ENCODE peak calls at places on chromosomes 3 and 15, in nine cellular contexts. J, R, T, H, G, O, S, D and E are unnamed samples.

GRCh38 chr3:155281892-155282291 is 11.6 kb downstream of the STRIT1 start:
- DNase-seq in J (no peak), R (no peak), T (no peak), H (peak; percentile 18), G (no peak), O (peak; percentile 63), S (no peak), D (no peak), E (no peak)

GRCh38 chr3:146256851-146257486 is 6.1 kb upstream of the PLSCR4 start:
- DNase-seq in J (no peak), R (no peak), T (peak; percentile 56), H (peak; percentile 34), G (no peak), O (peak; percentile 55), S (peak; percentile 19), D (peak; percentile 56), E (no peak)

GRCh38 chr15:48643776-48644497 is 1.6 kb downstream of the FBN1 start:
- DNase-seq in J (no peak), R (no peak), T (no peak), H (peak; percentile 42), G (no peak), O (no peak), S (no peak), D (no peak), E (no peak)

GRCh38 chr15:89575656-89576416 is 567 bp downstream of the TICRR start:
- DNase-seq in J (no peak), R (no peak), T (peak; percentile 82), H (peak; percentile 32), G (no peak), O (no peak), S (peak; percentile 28), D (peak; percentile 47), E (no peak)

GRCh38 chr15:79310612-79310984 is 314 bp upstream of the TMED3 start:
- DNase-seq in J (no peak), R (no peak), T (no peak), H (peak; percentile 27), G (no peak), O (peak; percentile 12), S (peak; percentile 13), D (no peak), E (no peak)

GRCh38 chr15:42691308-42691707 is 45.6 kb downstream of the CDAN1 start:
- DNase-seq in J (no peak), R (no peak), T (no peak), H (no peak), G (no peak), O (no peak), S (no peak), D (no peak), E (no peak)

GRCh38 chr3:38001456-38002081 is 11.0 kb downstream of the VILL start:
- DNase-seq in J (no peak), R (no peak), T (peak; percentile 88), H (no peak), G (no peak), O (no peak), S (peak; percentile 46), D (peak; percentile 74), E (no peak)

GRCh38 chr3:172323894-172324590 is 124.2 kb downstream of the GHSR start:
- DNase-seq in J (no peak), R (no peak), T (no peak), H (peak; percentile 87), G (no peak), O (peak; percentile 60), S (peak; percentile 66), D (no peak), E (no peak)

GRCh38 chr3:130981469-130981868 is 45.2 kb downstream of the ASTE1 start:
- DNase-seq in J (no peak), R (no peak), T (no peak), H (no peak), G (no peak), O (no peak), S (no peak), D (no peak), E (no peak)

GRCh38 chr15:28876131-28876844 is 9.5 kb upstream of the APBA2 start:
- DNase-seq in J (no peak), R (no peak), T (peak; percentile 85), H (no peak), G (no peak), O (no peak), S (no peak), D (peak; percentile 68), E (no peak)

GRCh38 chr15:62141643-62142588 is 23.2 kb downstream of the C2CD4B start:
- DNase-seq in J (no peak), R (no peak), T (no peak), H (peak; percentile 67), G (no peak), O (no peak), S (no peak), D (no peak), E (no peak)

GRCh38 chr3:198032039-198032438 is 72.0 kb downstream of the LMLN start:
- DNase-seq in J (no peak), R (no peak), T (no peak), H (no peak), G (no peak), O (no peak), S (no peak), D (no peak), E (no peak)

GRCh38 chr3:184156522-184156955 is 1.4 kb downstream of the DVL3 start:
- DNase-seq in J (peak; percentile 28), R (peak; percentile 48), T (no peak), H (peak; percentile 71), G (no peak), O (peak; percentile 70), S (peak; percentile 25), D (peak; percentile 41), E (no peak)

GRCh38 chr15:69031013-69032001 is 16.8 kb downstream of the NOX5 start:
- DNase-seq in J (peak; percentile 19), R (no peak), T (peak; percentile 92), H (peak; percentile 27), G (no peak), O (peak; percentile 25), S (no peak), D (peak; percentile 86), E (no peak)
- TF ChIP-seq CTCF in J (peak; percentile 63), R (peak; percentile 29), T (peak; percentile 81), H (peak; percentile 61), G (peak; percentile 65), O (peak; percentile 55), S (no peak), D (peak; percentile 83), E (peak; percentile 67)

GRCh38 chr15:19973718-19974117 is 567.9 kb downstream of the GOLGA6L6 start:
- DNase-seq in J (no peak), R (no peak), T (no peak), H (no peak), G (no peak), O (no peak), S (no peak), D (no peak), E (no peak)
- TF ChIP-seq CTCF in J (no peak), R (no peak), T (no peak), H (no peak), G (no peak), O (no peak), S (peak; percentile 57), D (no peak), E (no peak)

GRCh38 chr15:82046668-82047492 is 1.1 kb upstream of the MEX3B start:
- DNase-seq in J (peak; percentile 94), R (peak; percentile 87), T (peak; percentile 99), H (peak; percentile 89), G (peak; percentile 44), O (peak; percentile 86), S (peak; percentile 87), D (peak; percentile 97), E (peak; percentile 99)
- TF ChIP-seq CTCF in J (peak; percentile 79), R (peak; percentile 53), T (peak; percentile 87), H (peak; percentile 69), G (peak; percentile 56), O (peak; percentile 58), S (peak; percentile 52), D (peak; percentile 85), E (peak; percentile 89)

GRCh38 chr3:189041482-189042090 is 130.2 kb upstream of the TPRG1 start:
- DNase-seq in J (no peak), R (no peak), T (peak; percentile 91), H (peak; percentile 56), G (peak; percentile 4), O (peak; percentile 24), S (peak; percentile 75), D (peak; percentile 76), E (no peak)
- TF ChIP-seq CTCF in J (peak; percentile 60), R (peak; percentile 20), T (peak; percentile 81), H (peak; percentile 44), G (peak; percentile 41), O (peak; percentile 47), S (peak; percentile 32), D (peak; percentile 76), E (peak; percentile 61)

GRCh38 chr3:192408007-192408655 is 319.2 kb downstream of the FGF12 start:
- DNase-seq in J (peak; percentile 35), R (peak; percentile 50), T (peak; percentile 84), H (peak; percentile 26), G (no peak), O (no peak), S (no peak), D (peak; percentile 49), E (peak; percentile 69)

GRCh38 chr3:192409203-192409837 is 318.0 kb downstream of the FGF12 start:
- DNase-seq in J (peak; percentile 51), R (peak; percentile 31), T (peak; percentile 90), H (peak; percentile 46), G (no peak), O (peak; percentile 1), S (peak; percentile 28), D (peak; percentile 76), E (peak; percentile 70)

GRCh38 chr3:192408721-192409151 is 318.6 kb downstream of the FGF12 start:
- DNase-seq in J (peak; percentile 11), R (peak; percentile 29), T (peak; percentile 87), H (peak; percentile 24), G (no peak), O (no peak), S (no peak), D (peak; percentile 71), E (no peak)

GRCh38 chr3:192410684-192410960 is 316.7 kb downstream of the FGF12 start:
- DNase-seq in J (no peak), R (peak; percentile 31), T (no peak), H (no peak), G (no peak), O (no peak), S (no peak), D (no peak), E (no peak)

GRCh38 chr3:192409838-192410683 is 317.3 kb downstream of the FGF12 start:
- DNase-seq in J (no peak), R (peak; percentile 35), T (peak; percentile 81), H (peak; percentile 42), G (no peak), O (no peak), S (no peak), D (peak; percentile 62), E (no peak)
- TF ChIP-seq CTCF in J (peak; percentile 37), R (no peak), T (no peak), H (no peak), G (peak; percentile 9), O (no peak), S (no peak), D (peak; percentile 32), E (peak; percentile 58)

GRCh38 chr3:189169728-189170127 is 2.0 kb upstream of the TPRG1 start:
- DNase-seq in J (no peak), R (no peak), T (peak; percentile 71), H (no peak), G (no peak), O (no peak), S (no peak), D (peak; percentile 60), E (no peak)
- TF ChIP-seq CTCF in J (peak; percentile 16), R (no peak), T (peak; percentile 64), H (peak; percentile 24), G (no peak), O (no peak), S (no peak), D (peak; percentile 62), E (peak; percentile 52)